ENCODE peak calls at places on chromosomes 5 and 9, in six cellular contexts. J, H, D, F, T and M are unnamed samples. For H3K4me1, H3K36me3 and H3K27me3, the result is how much of the 10 kb centered on the place peaks cover.

GRCh38 chr5:150593593-150593992 is 46.9 kb upstream of the SYNPO start:
- DNase-seq in J (peak), H (no peak), D (no peak), F (no peak), T (no peak), M (no peak)

GRCh38 chr5:132762246-132763000 is 14.6 kb downstream of the SEPTIN8 start:
- DNase-seq in J (no peak), H (no peak), D (no peak), F (no peak), T (no peak), M (no peak)

GRCh38 chr5:173498871-173499470 is 117.5 kb downstream of the BOD1 start:
- DNase-seq in J (no peak), H (no peak), D (no peak), F (no peak), T (no peak), M (no peak)

GRCh38 chr9:103242025-103242424 is 246.9 kb downstream of the CYLC2 start:
- DNase-seq in J (no peak), H (no peak), D (peak), F (no peak), T (no peak), M (no peak)

GRCh38 chr9:97372580-97372979 is 39.3 kb upstream of the TDRD7 start:
- DNase-seq in J (no peak), H (no peak), D (no peak), F (no peak), T (no peak), M (no peak)

GRCh38 chr9:129610473-129611301 is 10.2 kb downstream of the C9orf50 start:
- DNase-seq in J (peak), H (peak), D (peak), F (peak), T (peak), M (peak)

GRCh38 chr5:157730900-157731271 is 334 bp upstream of the THG1L start:
- DNase-seq in J (no peak), H (no peak), D (no peak), F (no peak), T (no peak), M (no peak)

GRCh38 chr9:95104088-95104960 is 213.2 kb downstream of the FANCC start:
- DNase-seq in J (no peak), H (no peak), D (no peak), F (no peak), T (no peak), M (no peak)

GRCh38 chr5:39076101-39076756 is 2.0 kb upstream of the RICTOR start:
- DNase-seq in J (no peak), H (no peak), D (no peak), F (no peak), T (no peak), M (no peak)

GRCh38 chr5:39079147-39079546 is 4.9 kb upstream of the RICTOR start:
- DNase-seq in J (no peak), H (no peak), D (no peak), F (no peak), T (no peak), M (no peak)

GRCh38 chr5:39073759-39074008 is 515 bp downstream of the RICTOR start:
- DNase-seq in J (peak), H (peak), D (no peak), F (no peak), T (no peak), M (no peak)

GRCh38 chr5:39074009-39074886 is at the start of gene RICTOR:
- DNase-seq in J (peak), H (peak), D (peak), F (peak), T (peak), M (peak)

GRCh38 chr5:39076757-39077475 is 2.7 kb upstream of the RICTOR start:
- DNase-seq in J (peak), H (no peak), D (no peak), F (no peak), T (no peak), M (no peak)
- H3K4me1 ChIP-seq in J (under half), H (under half), D (under half), F (under half), T (under half), M (under half)

GRCh38 chr5:178580556-178580955 is 9.6 kb downstream of the COL23A1 start:
- DNase-seq in J (no peak), H (no peak), D (no peak), F (no peak), T (no peak), M (no peak)
- H3K36me3 ChIP-seq in J (under half), H (under half), D (under half), F (under half), T (under half), M (under half)

GRCh38 chr9:109499061-109499630 is 1.0 kb upstream of the PTPN3 start:
- DNase-seq in J (no peak), H (no peak), D (no peak), F (no peak), T (no peak), M (no peak)
- H3K27me3 ChIP-seq in J (half or more), H (under half), D (under half), F (under half), T (under half), M (under half)

DNA sequence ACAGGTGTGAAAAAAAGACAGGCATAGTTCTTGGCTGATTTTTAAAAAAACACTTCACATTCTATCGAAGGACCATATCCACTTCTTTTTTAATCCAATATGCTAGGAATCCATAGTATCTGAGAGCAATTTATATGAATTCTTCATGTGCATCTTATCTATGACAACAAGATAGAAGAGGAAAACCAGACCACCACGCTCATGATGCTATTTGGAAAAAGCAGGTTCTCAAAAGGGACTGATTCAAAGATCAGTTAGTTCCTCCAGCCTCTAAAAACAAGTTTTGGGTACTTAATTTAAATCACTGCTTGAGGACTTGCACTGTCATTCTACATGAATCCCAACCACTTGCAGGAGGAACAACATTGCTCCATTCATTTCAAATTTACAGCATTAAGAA is 6.3 kb downstream of the MEF2C start:
- DNase-seq in J (no peak), H (no peak), D (no peak), F (no peak), T (no peak), M (no peak)
- H3K4me1 ChIP-seq in J (under half), H (half or more), D (under half), F (under half), T (under half), M (under half)

DNA sequence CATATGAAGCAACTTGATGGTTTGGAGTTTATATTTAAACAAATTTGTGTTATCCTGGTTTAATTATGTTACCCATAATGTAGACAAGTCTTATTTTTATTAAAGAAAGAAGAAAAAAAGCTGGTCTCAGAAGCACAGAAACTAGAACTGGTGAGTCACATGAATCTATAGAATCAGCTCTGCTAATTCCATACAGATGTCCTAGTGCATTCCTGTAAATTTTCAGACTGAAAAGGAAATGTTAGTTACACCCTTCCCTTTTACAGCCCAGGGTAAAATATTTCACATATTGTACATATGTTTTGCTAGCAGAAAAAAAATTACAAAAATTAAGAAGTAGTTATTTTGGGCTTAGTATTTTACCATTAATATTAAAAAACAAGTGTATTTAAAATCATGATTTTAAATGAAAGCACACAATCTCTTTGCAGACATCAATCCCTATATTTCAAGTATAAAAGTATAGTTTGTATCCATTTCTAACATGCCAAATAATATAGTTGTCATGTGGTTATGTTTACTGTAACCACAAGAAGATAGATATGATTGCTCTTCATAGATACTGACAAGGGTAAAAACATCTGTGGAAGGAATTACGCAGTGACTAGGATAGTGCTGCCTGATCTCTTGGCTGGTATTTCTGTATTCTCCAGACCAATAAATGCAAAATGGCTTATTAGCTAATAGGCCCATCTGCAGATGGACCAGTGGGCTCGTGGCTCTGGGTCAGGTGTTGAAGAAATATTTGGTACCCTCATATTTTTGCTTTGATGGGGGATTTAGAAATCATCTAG is 34.7 kb upstream of the FBN2 start:
- DNase-seq in J (peak), H (no peak), D (no peak), F (no peak), T (no peak), M (no peak)
- H3K36me3 ChIP-seq in J (under half), H (under half), D (under half), F (under half), T (under half), M (under half)

DNA sequence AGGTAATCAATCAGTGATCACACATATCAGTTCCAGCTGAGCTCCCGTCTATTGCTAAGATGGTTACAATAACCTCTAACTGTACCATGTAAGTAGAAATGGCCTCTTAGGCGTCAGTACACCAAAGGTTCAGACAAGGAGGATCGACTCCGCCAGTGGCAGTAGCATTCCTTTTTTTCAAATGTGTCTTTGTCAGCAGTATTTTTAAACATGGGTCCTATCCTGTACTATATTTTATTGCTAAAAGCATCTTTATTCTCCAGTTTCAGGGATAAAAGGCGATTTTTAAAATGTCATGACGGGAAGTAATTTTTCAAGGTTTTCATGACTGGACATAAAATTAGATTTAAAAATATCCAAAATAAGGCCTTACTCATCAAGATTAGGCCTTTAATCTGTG is 64.8 kb upstream of the TBCA start:
- DNase-seq in J (no peak), H (no peak), D (no peak), F (no peak), T (no peak), M (no peak)
- H3K27me3 ChIP-seq in J (under half), H (under half), D (under half), F (under half), T (under half), M (half or more)